ENCODE peak calls at places on chromosomes 6 and 20, in six cellular contexts. R, I, G, O, J and W are unnamed samples.

GRCh38 chr6:147142684-147143245 is 61.5 kb upstream of the STXBP5 start:
- DNase-seq in R (no peak), I (peak; percentile 19), G (no peak), O (no peak), J (no peak), W (no peak)

GRCh38 chr20:45944151-45944964 is 9.9 kb downstream of the PCIF1 start:
- DNase-seq in R (no peak), I (peak; percentile 76), G (no peak), O (no peak), J (no peak), W (no peak)

GRCh38 chr6:133392015-133392414 is 150.9 kb downstream of the EYA4 start:
- DNase-seq in R (no peak), I (peak; percentile 42), G (no peak), O (no peak), J (no peak), W (no peak)

GRCh38 chr20:3430376-3431069 is 23.1 kb upstream of the DNAAF9 start:
- DNase-seq in R (peak; percentile 87), I (peak; percentile 62), G (no peak), O (no peak), J (no peak), W (no peak)

GRCh38 chr6:71080151-71080550 is 123.3 kb upstream of the B3GAT2 start:
- DNase-seq in R (no peak), I (peak; percentile 19), G (no peak), O (no peak), J (no peak), W (no peak)

GRCh38 chr6:142568857-142569597 is 267.2 kb downstream of the ADGRG6 start:
- DNase-seq in R (no peak), I (peak; percentile 92), G (no peak), O (no peak), J (no peak), W (no peak)

GRCh38 chr6:169981568-169981967 is 230.1 kb downstream of the ERMARD start:
- DNase-seq in R (no peak), I (no peak), G (no peak), O (no peak), J (no peak), W (no peak)

GRCh38 chr6:104472245-104472644 is 387.5 kb downstream of the HACE1 start:
- DNase-seq in R (no peak), I (no peak), G (no peak), O (no peak), J (no peak), W (no peak)

GRCh38 chr6:169312658-169313346 is 59.2 kb upstream of the THBS2 start:
- DNase-seq in R (no peak), I (peak; percentile 20), G (no peak), O (no peak), J (no peak), W (no peak)

GRCh38 chr6:52549428-52549827 is 27.4 kb downstream of the TRAM2 start:
- DNase-seq in R (no peak), I (no peak), G (no peak), O (no peak), J (no peak), W (no peak)

GRCh38 chr6:43966806-43967575 is 160.3 kb downstream of the MRPL14 start:
- DNase-seq in R (no peak), I (no peak), G (no peak), O (no peak), J (no peak), W (no peak)

GRCh38 chr20:13271977-13272975 is 51.2 kb downstream of the ISM1 start:
- DNase-seq in R (no peak), I (no peak), G (no peak), O (no peak), J (no peak), W (no peak)

GRCh38 chr20:49890651-49891361 is 24.5 kb downstream of the SPATA2 start:
- DNase-seq in R (no peak), I (no peak), G (no peak), O (no peak), J (no peak), W (no peak)

GRCh38 chr20:24918579-24919566 is 30.2 kb upstream of the CST7 start:
- DNase-seq in R (no peak), I (no peak), G (no peak), O (no peak), J (no peak), W (peak; percentile 15)

GRCh38 chr6:6793388-6794250 is 205.1 kb downstream of the LY86 start:
- DNase-seq in R (peak; percentile 62), I (no peak), G (no peak), O (no peak), J (no peak), W (no peak)

GRCh38 chr6:27892596-27893058 is 19.6 kb downstream of the OR2B2 start:
- DNase-seq in R (no peak), I (peak; percentile 36), G (no peak), O (no peak), J (no peak), W (no peak)

GRCh38 chr20:34534391-34535165 is 18.4 kb downstream of the DYNLRB1 start:
- DNase-seq in R (no peak), I (no peak), G (no peak), O (no peak), J (no peak), W (no peak)

GRCh38 chr6:2468601-2468955 is 223.2 kb upstream of the GMDS start:
- DNase-seq in R (no peak), I (peak; percentile 29), G (no peak), O (no peak), J (no peak), W (no peak)

GRCh38 chr6:3309391-3310050 is 50.8 kb downstream of the PSMG4 start:
- DNase-seq in R (no peak), I (no peak), G (no peak), O (no peak), J (no peak), W (no peak)

GRCh38 chr20:61842011-61842410 is 223.7 kb downstream of the TAF4 start:
- DNase-seq in R (no peak), I (no peak), G (no peak), O (no peak), J (no peak), W (no peak)

GRCh38 chr20:44785768-44786167 is 24.6 kb downstream of the RIMS4 start:
- DNase-seq in R (no peak), I (peak; percentile 1), G (no peak), O (no peak), J (no peak), W (no peak)

GRCh38 chr6:157099912-157100593 is 223.3 kb downstream of the TMEM242 start:
- DNase-seq in R (peak; percentile 45), I (peak; percentile 27), G (no peak), O (peak; percentile 23), J (no peak), W (no peak)

GRCh38 chr6:18503588-18504231 is 116.6 kb downstream of the RNF144B start:
- DNase-seq in R (peak; percentile 17), I (peak; percentile 70), G (no peak), O (peak; percentile 69), J (peak; percentile 14), W (peak; percentile 65)

GRCh38 chr6:24323632-24324337 is 34.1 kb downstream of the DCDC2 start:
- DNase-seq in R (no peak), I (peak; percentile 87), G (no peak), O (no peak), J (no peak), W (no peak)

GRCh38 chr6:71190809-71191208 is 97.8 kb upstream of the OGFRL1 start:
- DNase-seq in R (no peak), I (no peak), G (no peak), O (no peak), J (no peak), W (no peak)

GRCh38 chr6:56956481-56956880 is 1.6 kb downstream of the BEND6 start:
- DNase-seq in R (no peak), I (no peak), G (no peak), O (no peak), J (no peak), W (no peak)

GRCh38 chr20:17616480-17617211 is 46.8 kb downstream of the DSTN start:
- DNase-seq in R (no peak), I (no peak), G (no peak), O (no peak), J (no peak), W (peak; percentile 18)

GRCh38 chr6:87718662-87719433 is 16.8 kb upstream of the AKIRIN2 start:
- DNase-seq in R (peak; percentile 81), I (no peak), G (no peak), O (no peak), J (no peak), W (no peak)